ENCODE peak calls at places on chromosomes 13 and 19, in four cellular contexts. E is AG09309, T is Peyer's patch, U is epithelial cell of esophagus. P is an unnamed sample.

GRCh38 chr19:36604656-36605100 is 435 bp upstream of the ZNF382 start:
- DNase-seq in T (peak), U (peak), E (no peak), P (no peak)

GRCh38 chr19:6718741-6719539 is 1.5 kb downstream of the C3 start:
- DNase-seq in U (no peak), E (no peak), T (peak), P (no peak)

GRCh38 chr19:11673608-11674041 is 65.1 kb downstream of the ZNF823 start:
- DNase-seq in U (peak), E (peak), T (no peak), P (peak)

GRCh38 chr13:52348081-52348480 is 57.9 kb downstream of the THSD1 start:
- DNase-seq in E (peak), T (no peak), U (peak), P (peak)

GRCh38 chr13:23160241-23161175 is 20.3 kb upstream of the SGCG start:
- DNase-seq in E (no peak), T (no peak), U (peak), P (no peak)

GRCh38 chr19:18436651-18437478 is 1.1 kb downstream of the ISYNA1 start:
- DNase-seq in E (no peak), U (peak), T (peak), P (no peak)

GRCh38 chr13:114282143-114282685 is 813 bp downstream of the UPF3A start:
- DNase-seq in U (no peak), T (peak), E (no peak), P (no peak)

GRCh38 chr19:19820774-19821315 is 705 bp downstream of the ZNF506 start:
- DNase-seq in T (no peak), E (no peak), U (no peak), P (no peak)

GRCh38 chr19:30064776-30065494 is 122.9 kb downstream of the URI1 start:
- DNase-seq in T (no peak), E (no peak), U (no peak), P (no peak)

GRCh38 chr13:71880753-71881541 is 13.9 kb upstream of the DACH1 start:
- DNase-seq in U (peak), T (no peak), E (no peak), P (no peak)

GRCh38 chr19:39052243-39052746 is 19.9 kb upstream of the FBXO27 start:
- DNase-seq in E (no peak), T (peak), U (peak), P (no peak)

GRCh38 chr13:114035583-114036501 is 62.0 kb upstream of the C13orf46 start:
- DNase-seq in E (no peak), T (no peak), U (no peak), P (no peak)

GRCh38 chr19:35618857-35619256 is 6.3 kb downstream of the HAUS5 start:
- DNase-seq in T (no peak), E (no peak), U (no peak), P (no peak)

GRCh38 chr19:52270266-52270885 is 989 bp downstream of the ZNF766 start:
- DNase-seq in T (no peak), E (no peak), U (peak), P (no peak)

GRCh38 chr19:50557009-50557613 is 11.1 kb downstream of the LRRC4B start:
- DNase-seq in T (no peak), E (no peak), U (no peak), P (no peak)

GRCh38 chr13:19618925-19619324 is 14.5 kb upstream of the MPHOSPH8 start:
- DNase-seq in E (no peak), U (peak), T (no peak), P (no peak)

GRCh38 chr13:105436946-105437345 is 1098.5 kb downstream of the EFNB2 start:
- DNase-seq in U (no peak), T (no peak), E (no peak), P (no peak)

GRCh38 chr13:80237646-80238045 is 103.3 kb downstream of the SPRY2 start:
- DNase-seq in U (no peak), E (no peak), T (no peak), P (no peak)

GRCh38 chr19:5914946-5915781 is 1.1 kb downstream of the CAPS start:
- DNase-seq in T (no peak), U (no peak), E (no peak), P (no peak)

GRCh38 chr19:33558846-33559245 is 37.3 kb upstream of the PEPD start:
- DNase-seq in T (no peak), E (no peak), U (peak), P (no peak)

GRCh38 chr13:69331245-69331644 is 776.4 kb upstream of the ATXN8OS start:
- DNase-seq in E (no peak), U (no peak), T (no peak), P (no peak)

GRCh38 chr19:10450853-10451609 is 30.7 kb downstream of the PDE4A start:
- DNase-seq in E (no peak), T (no peak), U (no peak), P (no peak)

GRCh38 chr13:94351292-94352000 is 128.0 kb downstream of the DCT start:
- DNase-seq in E (no peak), T (no peak), U (peak), P (no peak)

GRCh38 chr13:57634829-57635165 is 3.3 kb downstream of the PCDH17 start:
- DNase-seq in E (no peak), T (no peak), U (no peak), P (no peak)

GRCh38 chr13:113460064-113460555 is 6.8 kb upstream of the ADPRHL1 start:
- DNase-seq in U (no peak), T (no peak), E (no peak), P (no peak)

GRCh38 chr19:33133438-33134031 is 1.6 kb downstream of the WDR88 start:
- DNase-seq in T (no peak), U (no peak), E (no peak), P (no peak)

GRCh38 chr13:63449549-63449948 is 2033.9 kb upstream of the PCDH20 start:
- DNase-seq in U (no peak), T (no peak), E (peak), P (no peak)

GRCh38 chr19:14168993-14169392 is 32.6 kb upstream of the ASF1B start:
- DNase-seq in E (no peak), T (no peak), U (no peak), P (no peak)

GRCh38 chr13:20616059-20616797 is 49.3 kb downstream of the IFT88 start:
- DNase-seq in E (peak), U (peak), T (no peak), P (peak)

GRCh38 chr13:28401303-28402056 is 93.4 kb downstream of the FLT1 start:
- DNase-seq in E (peak), T (no peak), U (no peak), P (no peak)

GRCh38 chr13:114101325-114101821 is 31.1 kb downstream of the RASA3 start:
- DNase-seq in E (no peak), U (peak), T (no peak), P (no peak)

GRCh38 chr13:100392709-100393630 is 195.6 kb downstream of the GGACT start:
- DNase-seq in T (peak), U (peak), E (peak), P (peak)
- H3K4me3 ChIP-seq in T (no peak), U (no peak), E (no peak), P (no peak)

DNA sequence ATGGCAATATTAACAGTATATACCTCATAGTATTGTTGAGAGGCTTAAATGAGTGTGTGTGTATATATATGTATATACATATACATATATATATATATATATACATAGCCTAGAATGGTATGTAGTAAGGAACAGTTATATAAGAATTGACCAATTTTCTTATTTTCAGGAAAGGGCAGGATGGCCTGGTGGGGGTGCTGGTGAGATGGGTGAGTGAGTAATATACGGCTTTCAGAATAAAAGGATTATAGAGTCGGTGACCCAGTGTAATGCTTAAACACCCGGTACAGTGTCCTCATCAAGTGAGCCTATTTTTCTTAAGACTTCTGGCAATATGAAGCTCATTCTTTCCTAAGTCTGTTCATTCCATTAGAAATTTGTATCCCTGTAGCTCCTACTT is 11.7 kb upstream of the FAM216B start:
- DNase-seq in U (no peak), T (no peak), E (no peak), P (no peak)
- TF ChIP-seq CTCF in U (no peak), T (no peak), E (no peak), P (no peak)

DNA sequence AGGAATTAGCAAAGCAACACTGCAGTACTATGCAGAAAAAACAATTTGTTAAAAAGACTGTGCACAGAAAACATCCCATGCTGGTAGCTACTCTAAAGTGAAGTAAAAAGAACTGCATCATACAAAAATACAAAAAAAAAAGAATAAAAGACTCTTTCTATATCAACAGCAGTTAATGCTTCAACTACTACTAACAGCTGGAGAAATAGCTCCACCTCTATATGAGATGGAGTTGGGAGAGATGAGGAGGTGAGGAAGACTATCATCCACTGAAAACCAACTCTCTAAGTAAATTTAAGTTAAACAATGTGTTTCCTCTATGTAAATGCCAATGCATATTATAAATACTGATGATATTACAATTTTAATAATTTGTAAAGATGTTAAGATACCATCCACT is 1.8 kb downstream of the ZC3H13 start:
- DNase-seq in E (no peak), U (no peak), T (no peak), P (no peak)
- H3K4me3 ChIP-seq in E (no peak), U (no peak), T (peak), P (no peak)

DNA sequence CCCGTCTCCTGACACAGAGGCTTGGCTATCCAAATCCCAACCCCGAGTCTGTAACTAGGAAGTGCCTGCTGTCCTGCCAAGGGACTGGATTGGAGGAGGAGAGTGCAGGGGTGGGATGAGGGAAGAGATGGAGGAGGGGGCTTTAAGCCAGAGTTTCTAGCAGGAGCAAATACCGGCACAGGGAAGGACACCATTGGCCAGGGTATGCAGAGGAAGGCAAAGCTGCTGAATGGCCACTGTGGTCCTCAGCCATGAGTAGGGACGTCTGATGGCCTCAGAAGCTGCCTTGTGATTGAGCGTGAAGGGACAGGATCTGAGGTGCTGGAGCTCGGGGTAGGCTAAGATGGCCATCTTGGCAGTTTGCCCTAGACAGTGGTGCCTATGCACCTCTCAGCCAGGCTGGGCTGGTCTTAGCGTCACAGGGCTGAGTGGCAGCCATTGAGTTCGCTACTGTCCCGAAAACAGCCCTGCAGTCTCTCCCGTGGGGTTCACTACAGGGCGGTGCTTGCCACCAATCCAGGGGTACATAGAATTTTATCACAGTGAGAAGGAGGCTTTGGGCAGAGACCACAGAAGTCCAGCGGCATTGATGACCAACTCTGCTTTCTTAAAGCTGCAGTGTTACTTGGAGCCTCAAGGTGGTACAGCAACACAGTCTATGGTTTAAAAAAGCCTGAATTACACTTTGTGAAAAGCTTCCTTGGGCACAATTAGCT is 61.8 kb downstream of the AKAP11 start:
- DNase-seq in E (no peak), T (no peak), U (peak), P (peak)
- TF ChIP-seq CTCF in E (peak), T (peak), U (peak), P (peak)

DNA sequence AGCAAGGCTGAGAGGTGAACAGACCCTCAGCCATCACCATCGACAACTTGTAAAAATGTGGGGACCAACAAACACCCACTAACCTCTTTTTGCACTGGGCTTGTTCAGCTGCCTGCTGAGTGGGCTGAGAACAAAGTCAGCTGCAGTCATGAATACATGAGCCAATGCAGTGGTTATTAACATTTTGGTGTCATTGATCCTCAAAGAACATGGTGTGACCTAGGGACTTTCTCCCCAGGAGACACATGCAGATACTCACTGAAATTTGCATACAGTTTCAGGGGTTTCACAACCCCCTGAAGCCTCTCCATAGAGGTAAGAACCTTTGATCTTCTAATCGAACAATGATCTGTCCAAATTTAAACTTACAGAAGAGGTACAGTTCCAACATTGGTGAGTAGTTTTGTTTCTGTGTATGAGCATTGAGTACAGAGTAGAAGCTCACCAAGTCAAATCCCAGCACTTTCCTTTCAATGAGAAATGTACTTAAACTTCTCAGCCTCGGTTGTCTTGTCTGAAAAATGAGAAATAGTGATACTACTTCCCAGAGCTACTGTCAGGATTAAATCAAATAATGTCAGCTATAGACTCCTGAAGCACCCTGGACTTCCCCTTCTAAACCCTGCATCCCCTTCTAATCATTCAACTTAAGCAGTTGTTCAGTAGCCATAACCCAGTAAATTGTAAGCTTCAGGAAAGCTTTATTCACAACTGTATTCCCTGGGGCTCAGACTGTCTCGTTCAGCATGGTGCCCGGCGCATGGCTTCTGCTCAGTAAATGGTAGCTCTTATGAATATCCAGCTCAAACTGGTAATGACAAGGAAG is 148.7 kb downstream of the FOXO1 start:
- DNase-seq in U (no peak), E (no peak), T (no peak), P (no peak)
- H3K4me3 ChIP-seq in U (no peak), E (no peak), T (no peak), P (no peak)

GRCh38 chr19:1129535-1129934 is 25.7 kb downstream of the GPX4 start:
- DNase-seq in U (no peak), E (no peak), T (no peak), P (no peak)

GRCh38 chr19:1133471-1133929 is 29.7 kb downstream of the GPX4 start:
- DNase-seq in E (no peak), T (peak), U (peak), P (no peak)

GRCh38 chr19:1132625-1133383 is 29.0 kb downstream of the GPX4 start:
- DNase-seq in U (no peak), T (peak), E (no peak), P (no peak)

GRCh38 chr19:1130801-1131717 is 27.3 kb downstream of the GPX4 start:
- DNase-seq in E (no peak), T (peak), U (no peak), P (no peak)

GRCh38 chr19:1131718-1132552 is 28.1 kb downstream of the GPX4 start:
- DNase-seq in E (peak), T (peak), U (peak), P (peak)
- TF ChIP-seq CTCF in E (peak), T (no peak), U (no peak), P (peak)

GRCh38 chr19:41758846-41759245 is 3.5 kb downstream of the CEACAM6 start:
- DNase-seq in U (peak), E (no peak), T (no peak), P (no peak)

GRCh38 chr19:41755328-41755913 is at the start of gene CEACAM6:
- DNase-seq in T (no peak), E (no peak), U (no peak), P (no peak)

GRCh38 chr19:41754596-41754995 is 734 bp upstream of the CEACAM6 start:
- DNase-seq in E (no peak), U (peak), T (no peak), P (no peak)

GRCh38 chr19:41753159-41753558 is 2.2 kb upstream of the CEACAM6 start:
- DNase-seq in E (no peak), T (peak), U (peak), P (no peak)

DNA sequence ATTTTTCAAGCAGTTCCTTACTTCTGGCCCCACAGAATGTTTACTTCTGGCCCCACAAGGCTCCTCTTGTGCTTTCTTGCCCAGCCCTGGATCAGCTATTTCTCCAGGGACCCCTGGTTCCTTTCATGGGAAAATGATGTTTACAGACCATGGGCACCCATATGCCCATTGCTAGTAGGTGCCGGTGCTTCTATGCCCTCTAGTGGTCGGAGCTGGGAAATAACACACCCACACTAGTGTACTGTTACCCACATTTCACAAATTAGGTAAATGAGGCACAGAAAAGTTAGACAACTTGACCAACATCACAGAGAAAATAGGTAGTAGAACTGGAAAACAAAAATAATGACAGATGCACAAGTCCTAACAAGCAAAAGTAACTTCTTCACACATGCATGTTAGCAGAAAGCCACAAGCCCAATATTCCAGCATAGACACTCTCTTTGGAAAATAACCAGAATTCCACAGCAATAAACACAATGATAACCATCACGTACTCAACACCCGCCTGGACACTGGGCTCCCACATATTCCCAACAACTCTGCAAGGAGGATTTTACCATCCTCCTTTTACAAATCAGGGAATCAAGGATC is 1.3 kb upstream of the CEACAM6 start:
- DNase-seq in T (peak), E (no peak), U (peak), P (no peak)
- H3K4me3 ChIP-seq in T (no peak), E (no peak), U (no peak), P (no peak)

GRCh38 chr19:4543856-4544647 is 4.2 kb upstream of the LRG1 start:
- DNase-seq in U (no peak), T (no peak), E (no peak), P (no peak)

GRCh38 chr19:4548238-4548584 is 8.4 kb upstream of the LRG1 start:
- DNase-seq in T (no peak), U (no peak), E (no peak), P (no peak)

GRCh38 chr19:4550479-4551050 is 8.9 kb downstream of the SEMA6B start:
- DNase-seq in U (no peak), T (no peak), E (no peak), P (no peak)

GRCh38 chr19:4550018-4550417 is 9.5 kb downstream of the SEMA6B start:
- DNase-seq in E (no peak), T (no peak), U (no peak), P (no peak)

DNA sequence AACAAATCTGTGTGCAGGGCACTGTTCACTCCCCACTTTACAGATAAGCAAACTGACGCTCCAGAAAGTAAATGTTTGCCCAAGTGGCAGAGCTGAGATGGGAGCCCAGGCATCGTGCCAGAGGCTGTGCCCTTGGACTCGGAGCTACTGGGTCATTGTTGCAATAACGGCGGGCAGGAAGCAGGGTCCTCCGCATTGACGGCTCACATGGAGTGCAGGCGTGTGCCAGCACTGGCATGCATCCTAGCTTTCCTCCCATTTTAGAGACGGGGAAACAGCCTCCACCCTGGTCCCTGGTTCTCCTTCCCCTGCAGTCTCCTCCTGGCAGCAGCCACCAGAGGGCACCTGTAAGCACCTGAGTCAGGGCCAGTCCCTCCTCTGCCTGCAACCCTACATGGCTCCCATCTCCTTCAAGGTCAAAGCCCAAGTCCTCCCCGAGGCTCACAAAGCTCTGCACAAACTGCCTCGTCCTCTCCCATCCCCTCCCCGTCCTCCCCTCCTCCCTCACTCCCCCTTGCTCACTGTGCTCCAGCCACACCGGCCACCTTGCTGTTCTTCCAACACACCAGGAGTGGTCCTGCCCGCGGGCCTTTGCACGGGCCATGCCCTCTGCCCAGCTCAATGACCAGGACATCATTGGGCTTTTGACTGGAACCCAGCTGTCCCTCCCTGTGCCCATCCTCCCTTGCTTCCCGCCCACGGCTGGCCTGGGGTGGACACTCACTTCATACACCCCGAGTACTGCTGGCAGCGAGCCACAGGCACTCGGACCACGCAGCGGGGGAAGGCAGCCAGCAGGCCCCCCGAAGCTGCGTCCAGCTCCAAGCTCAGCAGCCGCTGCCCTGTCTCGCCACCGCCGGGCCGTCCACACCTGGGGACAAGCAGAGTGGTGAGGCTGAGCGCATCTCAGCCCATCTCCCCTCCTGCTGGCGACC is 7.7 kb upstream of the LRG1 start:
- DNase-seq in U (peak), T (no peak), E (no peak), P (no peak)
- TF ChIP-seq CTCF in U (peak), T (no peak), E (peak), P (peak)

P was measured in astrocyte of the cerebellum.